ENCODE peak calls at places on chromosomes 3 and 15, in six cellular contexts. R, D, H, Y, T and O are unnamed samples.
A peak's percentile ranks its signal among the peaks of the same experiment; 100 is the strongest.

GRCh38 chr3:28682126-28682525 is 333.5 kb upstream of the AZI2 start:
- DNase-seq in R (no peak), D (no peak), H (no peak), Y (no peak), T (no peak), O (no peak)

GRCh38 chr3:172516318-172517214 is 6.7 kb downstream of the TNFSF10 start:
- DNase-seq in R (peak; percentile 28), D (no peak), H (no peak), Y (peak; percentile 81), T (peak; percentile 42), O (peak; percentile 99)

GRCh38 chr3:154428369-154429206 is 1.4 kb downstream of the GPR149 start:
- DNase-seq in R (no peak), D (no peak), H (peak; percentile 63), Y (no peak), T (no peak), O (no peak)

GRCh38 chr3:106691476-106691875 is 685.8 kb upstream of the CCDC54 start:
- DNase-seq in R (no peak), D (no peak), H (no peak), Y (no peak), T (no peak), O (no peak)

GRCh38 chr3:101903426-101903825 is 54.1 kb downstream of the NFKBIZ start:
- DNase-seq in R (no peak), D (peak; percentile 72), H (no peak), Y (no peak), T (no peak), O (peak; percentile 62)

GRCh38 chr15:96340611-96341464 is 10.3 kb downstream of the NR2F2 start:
- DNase-seq in R (peak; percentile 73), D (no peak), H (no peak), Y (peak; percentile 59), T (peak; percentile 64), O (no peak)

GRCh38 chr15:42137461-42138261 is 18.8 kb downstream of the PLA2G4F start:
- DNase-seq in R (peak; percentile 47), D (no peak), H (no peak), Y (no peak), T (no peak), O (no peak)

GRCh38 chr3:154862265-154862664 is 217.9 kb upstream of the MME start:
- DNase-seq in R (no peak), D (no peak), H (no peak), Y (no peak), T (no peak), O (peak; percentile 26)

GRCh38 chr3:55818485-55818884 is 331.4 kb upstream of the WNT5A start:
- DNase-seq in R (no peak), D (no peak), H (no peak), Y (no peak), T (no peak), O (no peak)

GRCh38 chr3:107661447-107662108 is 138.8 kb downstream of the BBX start:
- DNase-seq in R (no peak), D (no peak), H (no peak), Y (no peak), T (no peak), O (no peak)

DNA sequence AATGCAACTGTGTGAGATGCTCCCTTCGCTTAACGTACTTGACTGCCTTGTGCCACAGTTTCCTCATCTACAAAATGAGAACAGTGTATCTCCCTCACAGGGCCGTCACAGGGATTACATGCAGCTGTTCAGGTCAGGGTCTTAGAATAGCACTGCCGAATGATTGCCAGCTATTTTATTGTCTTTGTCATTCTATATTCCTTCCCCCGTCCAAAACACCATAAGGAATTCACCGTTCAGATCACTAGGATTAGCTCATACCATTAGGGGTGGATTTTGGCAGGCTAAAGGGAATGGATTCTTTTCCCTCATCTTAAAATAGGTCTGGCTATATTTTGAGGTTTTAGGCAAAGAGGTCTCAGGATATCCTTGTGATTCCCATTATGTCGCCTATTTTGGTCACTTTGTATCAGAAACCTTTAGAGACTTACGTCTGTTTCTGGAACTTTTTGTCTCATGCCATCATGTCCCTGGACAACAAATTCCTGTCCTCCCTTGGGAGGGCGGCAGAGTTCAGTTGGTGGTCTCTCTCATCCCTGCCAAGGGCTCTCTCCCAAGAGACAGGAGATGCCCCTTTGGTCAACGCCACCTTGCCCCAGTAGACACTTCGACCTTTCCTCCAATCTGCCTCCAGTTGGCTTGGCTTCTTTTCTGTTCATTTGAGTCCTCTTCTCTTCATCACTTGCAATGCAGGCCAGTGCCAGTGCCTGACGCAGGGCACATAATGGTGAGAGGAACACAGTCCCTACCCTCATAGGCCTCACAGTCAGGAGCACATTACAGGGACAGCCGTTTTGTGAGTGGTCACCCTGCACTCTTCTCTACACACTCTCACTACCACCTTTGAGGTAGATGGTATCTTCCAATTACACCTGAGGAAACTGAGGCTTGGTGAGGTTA is 171.6 kb upstream of the BHLHE40 start:
- DNase-seq in R (no peak), D (no peak), H (no peak), Y (no peak), T (no peak), O (no peak)
- H3K27ac ChIP-seq in R (no peak overlapping the region), D (no peak overlapping the region), H (no peak overlapping the region), Y (peak overlapping the region; percentile 55), T (peak overlapping the region; percentile 43), O (no peak overlapping the region)

GRCh38 chr3:10357592-10358308 is 36.8 kb upstream of the SEC13 start:
- DNase-seq in R (peak; percentile 44), D (no peak), H (peak; percentile 52), Y (no peak), T (no peak), O (peak; percentile 27)
- H3K27ac ChIP-seq in R (peak overlapping the region; percentile 30), D (no peak overlapping the region), H (no peak overlapping the region), Y (no peak overlapping the region), T (no peak overlapping the region), O (peak overlapping the region; percentile 43)

DNA sequence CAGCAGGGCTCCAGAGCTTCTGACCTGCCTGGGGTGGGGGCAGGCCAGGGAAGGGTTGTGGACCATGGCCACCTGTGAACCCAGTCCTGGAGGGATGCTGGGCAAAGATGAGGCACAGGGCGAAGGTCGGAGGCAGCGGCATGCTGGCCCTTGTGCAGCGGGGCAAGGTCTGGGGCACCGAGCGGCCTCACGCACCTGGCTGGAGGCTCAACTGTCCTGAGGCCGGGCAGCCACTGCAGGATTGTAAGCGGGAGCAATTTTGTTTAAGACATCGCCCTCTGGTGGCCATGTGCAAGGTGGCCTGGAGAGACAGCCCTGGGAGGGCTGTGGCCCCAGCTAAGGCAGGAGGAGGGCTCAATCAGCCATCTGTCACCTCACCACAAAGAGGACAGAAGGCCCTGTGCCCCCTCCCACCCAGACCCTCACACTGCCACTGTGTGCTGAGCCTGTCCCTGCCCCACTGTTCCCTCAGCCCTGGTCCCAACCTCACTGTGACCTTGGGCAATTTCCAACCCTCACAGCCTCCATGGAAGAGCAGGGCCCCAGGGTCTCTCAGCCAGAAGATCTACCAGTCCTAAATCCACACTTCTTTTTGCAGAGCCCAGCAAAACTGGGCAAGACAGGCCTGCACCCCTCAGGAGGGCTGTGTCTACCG is 46.3 kb downstream of the TPRA1 start:
- DNase-seq in R (peak; percentile 70), D (peak; percentile 45), H (peak; percentile 87), Y (peak; percentile 81), T (peak; percentile 52), O (no peak)
- H3K27ac ChIP-seq in R (no peak overlapping the region), D (no peak overlapping the region), H (no peak overlapping the region), Y (no peak overlapping the region), T (no peak overlapping the region), O (no peak overlapping the region)

DNA sequence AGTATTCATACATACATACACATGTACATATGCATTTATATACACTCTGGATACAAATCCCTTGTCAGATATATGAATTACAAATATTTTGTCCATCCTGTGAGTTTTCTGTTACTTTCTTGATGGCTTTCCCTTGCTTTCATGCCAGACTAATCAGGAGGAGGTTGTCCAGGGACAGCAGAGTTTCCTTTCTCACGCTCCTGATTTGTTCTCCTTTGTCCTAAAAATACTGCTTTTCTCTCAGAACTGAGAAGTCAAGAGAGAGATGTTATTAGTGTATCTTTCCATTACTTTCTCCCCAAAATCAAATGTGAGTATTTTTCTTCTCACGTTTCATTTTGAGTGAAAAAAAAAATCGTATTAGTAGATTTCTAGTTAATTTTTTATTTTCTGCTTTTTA is 12.1 kb upstream of the TCAIM start:
- DNase-seq in R (no peak), D (no peak), H (no peak), Y (no peak), T (no peak), O (no peak)
- H3K27ac ChIP-seq in R (no peak overlapping the region), D (no peak overlapping the region), H (no peak overlapping the region), Y (no peak overlapping the region), T (no peak overlapping the region), O (no peak overlapping the region)

GRCh38 chr3:170420307-170420821 is 1.7 kb downstream of the CLDN11 start:
- DNase-seq in R (no peak), D (no peak), H (no peak), Y (no peak), T (peak; percentile 27), O (no peak)
- H3K27ac ChIP-seq in R (no peak overlapping the region), D (no peak overlapping the region), H (peak overlapping the region; percentile 71), Y (peak overlapping the region; percentile 67), T (peak overlapping the region; percentile 88), O (peak overlapping the region; percentile 10)

GRCh38 chr15:89107984-89108383 is 19.7 kb downstream of the ABHD2 start:
- DNase-seq in R (no peak), D (peak; percentile 69), H (no peak), Y (no peak), T (no peak), O (no peak)

GRCh38 chr15:89110060-89110459 is 21.8 kb downstream of the ABHD2 start:
- DNase-seq in R (no peak), D (no peak), H (no peak), Y (no peak), T (no peak), O (no peak)

GRCh38 chr15:89111352-89111751 is 23.1 kb downstream of the ABHD2 start:
- DNase-seq in R (no peak), D (no peak), H (no peak), Y (no peak), T (no peak), O (no peak)

GRCh38 chr15:89106200-89106599 is 17.9 kb downstream of the ABHD2 start:
- DNase-seq in R (no peak), D (no peak), H (no peak), Y (no peak), T (no peak), O (no peak)

GRCh38 chr15:89108865-89109660 is 20.8 kb downstream of the ABHD2 start:
- DNase-seq in R (no peak), D (no peak), H (no peak), Y (no peak), T (no peak), O (no peak)
- H3K27ac ChIP-seq in R (peak overlapping the region; percentile 85), D (no peak overlapping the region), H (no peak overlapping the region), Y (peak overlapping the region; percentile 93), T (peak overlapping the region; percentile 36), O (no peak overlapping the region)

DNA sequence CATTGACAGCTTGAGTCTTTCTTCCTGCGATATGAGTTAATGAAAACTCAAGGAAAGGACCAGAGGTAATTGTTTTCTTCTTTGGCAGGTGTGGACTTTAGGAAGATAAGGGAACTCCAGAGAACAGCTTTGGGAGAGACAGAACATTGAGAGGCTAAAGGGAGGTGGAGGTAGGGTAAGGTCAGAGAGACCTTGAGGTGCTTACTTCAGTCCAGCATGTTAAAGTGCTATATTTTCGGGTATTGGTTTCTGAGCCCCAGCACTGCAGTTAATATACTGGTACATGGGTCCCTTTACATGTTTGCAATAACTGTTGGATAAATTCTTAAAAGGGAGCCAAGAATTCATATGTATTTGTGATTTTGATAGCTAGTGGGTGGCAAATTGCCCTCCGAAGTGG is 322.1 kb downstream of the THSD4 start:
- DNase-seq in R (no peak), D (no peak), H (no peak), Y (no peak), T (no peak), O (no peak)
- H3K27ac ChIP-seq in R (peak overlapping the region; percentile 71), D (peak overlapping the region; percentile 40), H (peak overlapping the region; percentile 6), Y (no peak overlapping the region), T (no peak overlapping the region), O (peak overlapping the region; percentile 46)